ENCODE peak calls at places on chromosomes 13 and 19, in nine cellular contexts. One of them, this sample, is unnamed.

GRCh38 chr19:58406818-58407657 is 1.4 kb upstream of the ZNF584 start:
- DNase-seq in lower lobe of right lung: no peak
- DNase-seq in body of pancreas: no peak
- DNase-seq in prostate gland: no peak
- DNase-seq in lung: no peak
- DNase-seq in left lung: no peak
- DNase-seq in fibroblast of lung: no peak
- DNase-seq in spleen: no peak
- DNase-seq in IMR-90: no peak
- DNase-seq in this sample: no peak

GRCh38 chr13:26186995-26187394 is 35.1 kb downstream of the RNF6 start:
- DNase-seq in lower lobe of right lung: no peak
- DNase-seq in body of pancreas: peak
- DNase-seq in prostate gland: no peak
- DNase-seq in lung: no peak
- DNase-seq in left lung: no peak
- DNase-seq in fibroblast of lung: peak
- DNase-seq in spleen: peak
- DNase-seq in IMR-90: no peak
- DNase-seq in this sample: no peak

GRCh38 chr13:93320942-93321341 is 94.3 kb downstream of the GPC6 start:
- DNase-seq in lower lobe of right lung: no peak
- DNase-seq in body of pancreas: no peak
- DNase-seq in prostate gland: no peak
- DNase-seq in lung: no peak
- DNase-seq in left lung: no peak
- DNase-seq in fibroblast of lung: peak
- DNase-seq in spleen: no peak
- DNase-seq in IMR-90: peak
- DNase-seq in this sample: peak

GRCh38 chr19:53904909-53905308 is 4.2 kb upstream of the CACNG7 start:
- DNase-seq in lower lobe of right lung: no peak
- DNase-seq in body of pancreas: no peak
- DNase-seq in prostate gland: no peak
- DNase-seq in lung: no peak
- DNase-seq in left lung: no peak
- DNase-seq in fibroblast of lung: no peak
- DNase-seq in spleen: no peak
- DNase-seq in IMR-90: no peak
- DNase-seq in this sample: no peak

GRCh38 chr13:113545455-113545930 is 39.1 kb upstream of the TFDP1 start:
- DNase-seq in lower lobe of right lung: peak
- DNase-seq in body of pancreas: no peak
- DNase-seq in prostate gland: no peak
- DNase-seq in lung: no peak
- DNase-seq in left lung: peak
- DNase-seq in fibroblast of lung: peak
- DNase-seq in spleen: peak
- DNase-seq in IMR-90: peak
- DNase-seq in this sample: peak

GRCh38 chr13:109725995-109726637 is 60.3 kb downstream of the IRS2 start:
- DNase-seq in lower lobe of right lung: no peak
- DNase-seq in body of pancreas: no peak
- DNase-seq in prostate gland: no peak
- DNase-seq in lung: no peak
- DNase-seq in left lung: no peak
- DNase-seq in fibroblast of lung: no peak
- DNase-seq in spleen: no peak
- DNase-seq in IMR-90: no peak
- DNase-seq in this sample: no peak

GRCh38 chr13:44972956-44973581 is 16.2 kb downstream of the NUFIP1 start:
- DNase-seq in lower lobe of right lung: no peak
- DNase-seq in body of pancreas: no peak
- DNase-seq in prostate gland: no peak
- DNase-seq in lung: no peak
- DNase-seq in left lung: no peak
- DNase-seq in fibroblast of lung: peak
- DNase-seq in spleen: no peak
- DNase-seq in IMR-90: peak
- DNase-seq in this sample: peak

GRCh38 chr19:55114566-55115145 is 2.8 kb downstream of the PPP1R12C start:
- DNase-seq in lower lobe of right lung: no peak
- DNase-seq in body of pancreas: no peak
- DNase-seq in prostate gland: no peak
- DNase-seq in lung: no peak
- DNase-seq in left lung: no peak
- DNase-seq in fibroblast of lung: no peak
- DNase-seq in spleen: no peak
- DNase-seq in IMR-90: no peak
- DNase-seq in this sample: no peak

GRCh38 chr19:34960103-34960805 is 3.8 kb downstream of the ZNF792 start:
- DNase-seq in lower lobe of right lung: no peak
- DNase-seq in body of pancreas: no peak
- DNase-seq in prostate gland: no peak
- DNase-seq in lung: no peak
- DNase-seq in left lung: no peak
- DNase-seq in fibroblast of lung: no peak
- DNase-seq in spleen: peak
- DNase-seq in IMR-90: peak
- DNase-seq in this sample: peak

GRCh38 chr13:98541211-98541610 is 35.7 kb downstream of the STK24 start:
- DNase-seq in lower lobe of right lung: no peak
- DNase-seq in body of pancreas: no peak
- DNase-seq in prostate gland: no peak
- DNase-seq in lung: no peak
- DNase-seq in left lung: no peak
- DNase-seq in fibroblast of lung: no peak
- DNase-seq in spleen: no peak
- DNase-seq in IMR-90: no peak
- DNase-seq in this sample: peak

GRCh38 chr13:109412232-109412935 is 374.0 kb downstream of the IRS2 start:
- DNase-seq in lower lobe of right lung: peak
- DNase-seq in body of pancreas: peak
- DNase-seq in prostate gland: no peak
- DNase-seq in lung: no peak
- DNase-seq in left lung: peak
- DNase-seq in fibroblast of lung: peak
- DNase-seq in spleen: no peak
- DNase-seq in IMR-90: peak
- DNase-seq in this sample: no peak

GRCh38 chr19:15252398-15253018 is 20.3 kb upstream of the EPHX3 start:
- DNase-seq in lower lobe of right lung: no peak
- DNase-seq in body of pancreas: no peak
- DNase-seq in prostate gland: no peak
- DNase-seq in lung: no peak
- DNase-seq in left lung: no peak
- DNase-seq in fibroblast of lung: peak
- DNase-seq in spleen: no peak
- DNase-seq in IMR-90: peak
- DNase-seq in this sample: peak

DNA sequence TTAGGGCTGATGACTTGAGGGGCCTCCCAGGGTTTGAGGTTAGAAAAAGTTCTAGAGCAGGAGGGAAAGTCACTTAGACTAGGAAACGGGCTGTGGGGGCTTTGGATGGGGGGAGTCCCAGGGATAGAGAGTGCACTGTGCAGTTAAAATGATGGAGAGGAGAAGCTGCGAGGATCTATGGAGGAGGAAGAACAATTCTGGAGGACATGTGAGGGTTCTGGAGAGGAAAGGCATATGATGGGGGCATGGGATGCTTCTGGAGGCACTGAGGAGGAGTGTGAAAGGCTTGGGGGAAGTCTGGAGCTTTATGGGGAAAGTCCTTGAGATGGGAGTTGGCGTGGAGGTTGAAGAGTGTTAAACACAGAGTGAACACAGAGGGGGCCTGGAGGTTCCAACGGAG is 2.2 kb downstream of the KCNC3 start:
- DNase-seq in lower lobe of right lung: no peak
- DNase-seq in body of pancreas: no peak
- DNase-seq in prostate gland: no peak
- DNase-seq in lung: no peak
- DNase-seq in left lung: no peak
- DNase-seq in fibroblast of lung: no peak
- DNase-seq in spleen: no peak
- DNase-seq in IMR-90: no peak
- DNase-seq in this sample: no peak
- H3K4me3 ChIP-seq in lower lobe of right lung: no peak
- H3K4me3 ChIP-seq in body of pancreas: no peak
- H3K4me3 ChIP-seq in prostate gland: no peak
- H3K4me3 ChIP-seq in lung: no peak
- H3K4me3 ChIP-seq in left lung: no peak
- H3K4me3 ChIP-seq in fibroblast of lung: no peak
- H3K4me3 ChIP-seq in spleen: no peak
- H3K4me3 ChIP-seq in IMR-90: no peak
- H3K4me3 ChIP-seq in this sample: no peak

GRCh38 chr19:36058481-36059179 is 3.9 kb downstream of the WDR62 start:
- DNase-seq in lower lobe of right lung: no peak
- DNase-seq in body of pancreas: no peak
- DNase-seq in prostate gland: no peak
- DNase-seq in lung: no peak
- DNase-seq in left lung: no peak
- DNase-seq in fibroblast of lung: no peak
- DNase-seq in spleen: no peak
- DNase-seq in IMR-90: no peak
- DNase-seq in this sample: no peak

GRCh38 chr19:36064829-36065228 is 10.1 kb downstream of the WDR62 start:
- DNase-seq in lower lobe of right lung: no peak
- DNase-seq in body of pancreas: no peak
- DNase-seq in prostate gland: no peak
- DNase-seq in lung: no peak
- DNase-seq in left lung: no peak
- DNase-seq in fibroblast of lung: no peak
- DNase-seq in spleen: no peak
- DNase-seq in IMR-90: no peak
- DNase-seq in this sample: no peak

GRCh38 chr19:36059180-36059910 is 4.6 kb downstream of the WDR62 start:
- DNase-seq in lower lobe of right lung: no peak
- DNase-seq in body of pancreas: no peak
- DNase-seq in prostate gland: no peak
- DNase-seq in lung: no peak
- DNase-seq in left lung: no peak
- DNase-seq in fibroblast of lung: no peak
- DNase-seq in spleen: no peak
- DNase-seq in IMR-90: no peak
- DNase-seq in this sample: no peak

GRCh38 chr19:36061367-36061766 is 6.7 kb downstream of the WDR62 start:
- DNase-seq in lower lobe of right lung: no peak
- DNase-seq in body of pancreas: no peak
- DNase-seq in prostate gland: no peak
- DNase-seq in lung: no peak
- DNase-seq in left lung: no peak
- DNase-seq in fibroblast of lung: no peak
- DNase-seq in spleen: no peak
- DNase-seq in IMR-90: no peak
- DNase-seq in this sample: no peak

DNA sequence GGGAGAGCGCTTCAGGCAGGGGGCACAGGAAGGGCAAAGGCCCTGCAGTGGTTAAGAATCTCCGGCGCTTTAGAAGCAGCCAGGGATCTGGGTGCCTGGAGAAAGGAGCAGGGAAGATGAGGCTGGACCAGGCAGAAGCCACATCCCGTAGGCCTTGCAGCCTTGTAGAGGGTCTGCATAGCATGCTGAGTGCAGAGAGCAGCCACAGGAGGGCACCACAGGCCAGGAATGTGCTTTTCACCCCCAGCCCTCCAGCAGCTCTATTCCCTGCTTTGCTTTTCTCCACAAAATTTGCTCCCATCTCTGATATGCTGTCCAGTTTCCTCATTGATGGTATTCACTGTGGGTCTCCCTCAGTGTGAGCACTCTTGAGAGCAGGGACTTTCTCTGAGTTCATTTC is 5.7 kb downstream of the WDR62 start:
- DNase-seq in lower lobe of right lung: no peak
- DNase-seq in body of pancreas: peak
- DNase-seq in prostate gland: no peak
- DNase-seq in lung: no peak
- DNase-seq in left lung: no peak
- DNase-seq in fibroblast of lung: peak
- DNase-seq in spleen: peak
- DNase-seq in IMR-90: peak
- DNase-seq in this sample: peak
- TF ChIP-seq CTCF in lower lobe of right lung: peak
- TF ChIP-seq CTCF in body of pancreas: peak
- TF ChIP-seq CTCF in prostate gland: no peak
- TF ChIP-seq CTCF in lung: no peak
- TF ChIP-seq CTCF in left lung: peak
- TF ChIP-seq CTCF in fibroblast of lung: peak
- TF ChIP-seq CTCF in spleen: peak
- TF ChIP-seq CTCF in IMR-90: peak
- TF ChIP-seq CTCF in this sample: peak

GRCh38 chr19:2425622-2426581 is 1.5 kb downstream of the TIMM13 start:
- DNase-seq in lower lobe of right lung: no peak
- DNase-seq in body of pancreas: no peak
- DNase-seq in prostate gland: no peak
- DNase-seq in lung: no peak
- DNase-seq in left lung: peak
- DNase-seq in fibroblast of lung: no peak
- DNase-seq in spleen: peak
- DNase-seq in IMR-90: no peak
- DNase-seq in this sample: no peak

GRCh38 chr19:2423913-2424685 is 3.3 kb downstream of the TIMM13 start:
- DNase-seq in lower lobe of right lung: no peak
- DNase-seq in body of pancreas: peak
- DNase-seq in prostate gland: no peak
- DNase-seq in lung: no peak
- DNase-seq in left lung: peak
- DNase-seq in fibroblast of lung: no peak
- DNase-seq in spleen: peak
- DNase-seq in IMR-90: no peak
- DNase-seq in this sample: no peak

GRCh38 chr19:2422951-2423880 is 4.2 kb downstream of the TIMM13 start:
- DNase-seq in lower lobe of right lung: no peak
- DNase-seq in body of pancreas: peak
- DNase-seq in prostate gland: no peak
- DNase-seq in lung: no peak
- DNase-seq in left lung: peak
- DNase-seq in fibroblast of lung: peak
- DNase-seq in spleen: peak
- DNase-seq in IMR-90: no peak
- DNase-seq in this sample: no peak

GRCh38 chr19:2426661-2427322 is 594 bp downstream of the TIMM13 start:
- DNase-seq in lower lobe of right lung: peak
- DNase-seq in body of pancreas: peak
- DNase-seq in prostate gland: no peak
- DNase-seq in lung: no peak
- DNase-seq in left lung: peak
- DNase-seq in fibroblast of lung: peak
- DNase-seq in spleen: peak
- DNase-seq in IMR-90: peak
- DNase-seq in this sample: peak

GRCh38 chr19:2424686-2425621 is 2.4 kb downstream of the TIMM13 start:
- DNase-seq in lower lobe of right lung: no peak
- DNase-seq in body of pancreas: peak
- DNase-seq in prostate gland: no peak
- DNase-seq in lung: no peak
- DNase-seq in left lung: peak
- DNase-seq in fibroblast of lung: peak
- DNase-seq in spleen: peak
- DNase-seq in IMR-90: peak
- DNase-seq in this sample: peak
- H3K4me3 ChIP-seq in lower lobe of right lung: no peak
- H3K4me3 ChIP-seq in body of pancreas: no peak
- H3K4me3 ChIP-seq in prostate gland: no peak
- H3K4me3 ChIP-seq in lung: no peak
- H3K4me3 ChIP-seq in left lung: no peak
- H3K4me3 ChIP-seq in fibroblast of lung: no peak
- H3K4me3 ChIP-seq in spleen: peak
- H3K4me3 ChIP-seq in IMR-90: peak
- H3K4me3 ChIP-seq in this sample: peak

GRCh38 chr19:41408256-41408655 is 10.6 kb downstream of the BCKDHA start:
- DNase-seq in lower lobe of right lung: no peak
- DNase-seq in body of pancreas: no peak
- DNase-seq in prostate gland: no peak
- DNase-seq in lung: no peak
- DNase-seq in left lung: no peak
- DNase-seq in fibroblast of lung: no peak
- DNase-seq in spleen: no peak
- DNase-seq in IMR-90: no peak
- DNase-seq in this sample: no peak
- TF ChIP-seq CTCF in lower lobe of right lung: peak
- TF ChIP-seq CTCF in body of pancreas: no peak
- TF ChIP-seq CTCF in prostate gland: no peak
- TF ChIP-seq CTCF in lung: no peak
- TF ChIP-seq CTCF in left lung: no peak
- TF ChIP-seq CTCF in fibroblast of lung: no peak
- TF ChIP-seq CTCF in spleen: no peak
- TF ChIP-seq CTCF in IMR-90: no peak
- TF ChIP-seq CTCF in this sample: no peak

This sample was measured in fibroblast of the aortic adventitia.